ENCODE peak calls at places on chromosomes 13 and 19, in four cellular contexts. One of them, this sample, is unnamed.

GRCh38 chr13:49641810-49642291 is 13.5 kb downstream of the ARL11 start:
- DNase-seq in left ventricle myocardium inferior: peak; percentile 46
- DNase-seq in IMR-90: peak; percentile 88
- DNase-seq in adrenal gland: no peak
- DNase-seq in this sample: peak; percentile 51

GRCh38 chr13:102555914-102556553 is 40.8 kb upstream of the TPP2 start:
- DNase-seq in left ventricle myocardium inferior: no peak
- DNase-seq in IMR-90: peak; percentile 26
- DNase-seq in adrenal gland: no peak
- DNase-seq in this sample: no peak

GRCh38 chr13:40181203-40181845 is 485.1 kb downstream of the FOXO1 start:
- DNase-seq in left ventricle myocardium inferior: no peak
- DNase-seq in IMR-90: peak; percentile 17
- DNase-seq in adrenal gland: no peak
- DNase-seq in this sample: no peak

GRCh38 chr13:110234532-110234931 is 72.4 kb downstream of the COL4A1 start:
- DNase-seq in left ventricle myocardium inferior: no peak
- DNase-seq in IMR-90: no peak
- DNase-seq in adrenal gland: no peak
- DNase-seq in this sample: no peak

GRCh38 chr19:29806098-29806866 is 5.5 kb upstream of the CCNE1 start:
- DNase-seq in left ventricle myocardium inferior: peak; percentile 67
- DNase-seq in IMR-90: peak; percentile 44
- DNase-seq in adrenal gland: peak; percentile 46
- DNase-seq in this sample: peak; percentile 82

GRCh38 chr13:93420206-93420605 is 193.6 kb downstream of the GPC6 start:
- DNase-seq in left ventricle myocardium inferior: no peak
- DNase-seq in IMR-90: no peak
- DNase-seq in adrenal gland: no peak
- DNase-seq in this sample: no peak

GRCh38 chr19:34475026-34475974 is 6.3 kb upstream of the WTIP start:
- DNase-seq in left ventricle myocardium inferior: no peak
- DNase-seq in IMR-90: peak; percentile 91
- DNase-seq in adrenal gland: no peak
- DNase-seq in this sample: no peak

GRCh38 chr19:4534836-4535658 is at the start of gene PLIN5:
- DNase-seq in left ventricle myocardium inferior: peak; percentile 81
- DNase-seq in IMR-90: peak; percentile 26
- DNase-seq in adrenal gland: peak; percentile 83
- DNase-seq in this sample: peak; percentile 89

GRCh38 chr13:71252191-71252704 is 614.8 kb downstream of the DACH1 start:
- DNase-seq in left ventricle myocardium inferior: no peak
- DNase-seq in IMR-90: no peak
- DNase-seq in adrenal gland: no peak
- DNase-seq in this sample: no peak

GRCh38 chr19:38132781-38133180 is 91.2 kb downstream of the DPF1 start:
- DNase-seq in left ventricle myocardium inferior: no peak
- DNase-seq in IMR-90: no peak
- DNase-seq in adrenal gland: no peak
- DNase-seq in this sample: no peak

GRCh38 chr13:21466527-21466926 is 7.4 kb upstream of the ZDHHC20 start:
- DNase-seq in left ventricle myocardium inferior: no peak
- DNase-seq in IMR-90: no peak
- DNase-seq in adrenal gland: no peak
- DNase-seq in this sample: no peak

GRCh38 chr13:109126973-109127615 is 497.7 kb downstream of the MYO16 start:
- DNase-seq in left ventricle myocardium inferior: no peak
- DNase-seq in IMR-90: no peak
- DNase-seq in adrenal gland: no peak
- DNase-seq in this sample: no peak

GRCh38 chr19:30669329-30670010 is 297.3 kb downstream of the ZNF536 start:
- DNase-seq in left ventricle myocardium inferior: peak; percentile 68
- DNase-seq in IMR-90: peak; percentile 12
- DNase-seq in adrenal gland: peak; percentile 66
- DNase-seq in this sample: peak; percentile 52

GRCh38 chr13:36533806-36534205 is 101.5 kb downstream of the CCNA1 start:
- DNase-seq in left ventricle myocardium inferior: no peak
- DNase-seq in IMR-90: no peak
- DNase-seq in adrenal gland: no peak
- DNase-seq in this sample: no peak

GRCh38 chr13:89066868-89067466 is 1395.8 kb downstream of the SLITRK5 start:
- DNase-seq in left ventricle myocardium inferior: no peak
- DNase-seq in IMR-90: peak; percentile 0
- DNase-seq in adrenal gland: peak; percentile 20
- DNase-seq in this sample: no peak

GRCh38 chr13:22915442-22916082 is 265.2 kb upstream of the SGCG start:
- DNase-seq in left ventricle myocardium inferior: peak; percentile 38
- DNase-seq in IMR-90: peak; percentile 17
- DNase-seq in adrenal gland: peak; percentile 65
- DNase-seq in this sample: no peak

GRCh38 chr13:48478401-48478800 is 54.5 kb downstream of the RCBTB2 start:
- DNase-seq in left ventricle myocardium inferior: no peak
- DNase-seq in IMR-90: peak; percentile 47
- DNase-seq in adrenal gland: no peak
- DNase-seq in this sample: no peak

GRCh38 chr19:52689804-52690394 is 44.9 kb downstream of the ZNF611 start:
- DNase-seq in left ventricle myocardium inferior: peak; percentile 33
- DNase-seq in IMR-90: no peak
- DNase-seq in adrenal gland: peak; percentile 74
- DNase-seq in this sample: peak; percentile 49

GRCh38 chr13:98416408-98416807 is 160.5 kb downstream of the STK24 start:
- DNase-seq in left ventricle myocardium inferior: no peak
- DNase-seq in IMR-90: no peak
- DNase-seq in adrenal gland: no peak
- DNase-seq in this sample: no peak

GRCh38 chr19:18391509-18392075 is 5.6 kb downstream of the GDF15 start:
- DNase-seq in left ventricle myocardium inferior: no peak
- DNase-seq in IMR-90: no peak
- DNase-seq in adrenal gland: no peak
- DNase-seq in this sample: no peak

GRCh38 chr13:20118268-20119140 is 42.3 kb downstream of the GJA3 start:
- DNase-seq in left ventricle myocardium inferior: peak; percentile 48
- DNase-seq in IMR-90: no peak
- DNase-seq in adrenal gland: peak; percentile 80
- DNase-seq in this sample: peak; percentile 82

GRCh38 chr13:49649244-49649962 is 21.1 kb downstream of the ARL11 start:
- DNase-seq in left ventricle myocardium inferior: no peak
- DNase-seq in IMR-90: peak; percentile 68
- DNase-seq in adrenal gland: no peak
- DNase-seq in this sample: no peak

GRCh38 chr19:53877361-53877766 is 4.6 kb upstream of the PRKCG start:
- DNase-seq in left ventricle myocardium inferior: no peak
- DNase-seq in IMR-90: no peak
- DNase-seq in adrenal gland: no peak
- DNase-seq in this sample: no peak

DNA sequence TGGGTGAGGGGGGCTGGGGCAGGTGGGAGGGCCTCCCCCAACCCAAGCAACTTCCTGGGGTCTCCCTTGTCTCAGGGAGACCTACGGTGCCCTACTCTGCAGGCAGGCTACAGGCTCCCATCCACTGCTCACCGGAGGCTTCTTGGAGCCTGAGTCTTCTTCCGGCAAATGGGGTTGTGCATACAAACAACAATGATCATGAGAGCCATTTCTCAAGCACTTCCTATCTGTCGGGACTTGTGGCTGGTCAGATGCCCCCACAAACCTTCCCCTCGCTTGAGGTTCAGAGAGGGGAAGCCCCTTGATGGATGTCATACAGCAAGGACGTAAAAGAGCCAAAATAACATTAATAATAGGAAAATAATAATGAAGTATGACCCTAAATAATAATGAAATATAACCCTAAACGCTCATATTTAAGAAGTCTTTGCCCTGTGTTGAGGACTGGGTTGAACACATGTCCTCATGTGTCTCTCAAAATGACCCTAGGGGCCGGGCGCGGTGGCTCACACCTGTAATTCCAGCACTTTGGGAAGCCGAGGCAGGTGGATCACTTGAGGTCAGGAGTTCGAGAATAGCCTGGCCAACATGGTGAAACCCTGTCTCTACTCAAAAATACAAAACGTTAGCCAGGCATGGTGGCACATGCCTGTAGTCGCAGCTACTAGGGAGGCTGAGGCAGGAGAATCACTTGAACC is 727 bp downstream of the CD37 start:
- DNase-seq in left ventricle myocardium inferior: no peak
- DNase-seq in IMR-90: no peak
- DNase-seq in adrenal gland: peak; percentile 16
- DNase-seq in this sample: peak; percentile 3
- H3K4me1 ChIP-seq in left ventricle myocardium inferior: peaks cover 25% of the 10 kb centered on the region
- H3K4me1 ChIP-seq in IMR-90: no peaks in the 10 kb centered on the region
- H3K4me1 ChIP-seq in adrenal gland: peaks cover 6% of the 10 kb centered on the region
- H3K4me1 ChIP-seq in this sample: peaks cover 26% of the 10 kb centered on the region

GRCh38 chr19:5690125-5690954 is at the start of gene RPL36:
- DNase-seq in left ventricle myocardium inferior: peak; percentile 98
- DNase-seq in IMR-90: peak; percentile 93
- DNase-seq in adrenal gland: peak; percentile 98
- DNase-seq in this sample: peak; percentile 98

GRCh38 chr19:5686647-5687359 is 3.3 kb upstream of the RPL36 start:
- DNase-seq in left ventricle myocardium inferior: peak; percentile 98
- DNase-seq in IMR-90: peak; percentile 83
- DNase-seq in adrenal gland: peak; percentile 98
- DNase-seq in this sample: peak; percentile 99

GRCh38 chr19:5686326-5686646 is 3.8 kb upstream of the RPL36 start:
- DNase-seq in left ventricle myocardium inferior: no peak
- DNase-seq in IMR-90: no peak
- DNase-seq in adrenal gland: no peak
- DNase-seq in this sample: no peak

GRCh38 chr19:5684694-5685430 is 4.0 kb downstream of the HSD11B1L start:
- DNase-seq in left ventricle myocardium inferior: no peak
- DNase-seq in IMR-90: no peak
- DNase-seq in adrenal gland: no peak
- DNase-seq in this sample: no peak

DNA sequence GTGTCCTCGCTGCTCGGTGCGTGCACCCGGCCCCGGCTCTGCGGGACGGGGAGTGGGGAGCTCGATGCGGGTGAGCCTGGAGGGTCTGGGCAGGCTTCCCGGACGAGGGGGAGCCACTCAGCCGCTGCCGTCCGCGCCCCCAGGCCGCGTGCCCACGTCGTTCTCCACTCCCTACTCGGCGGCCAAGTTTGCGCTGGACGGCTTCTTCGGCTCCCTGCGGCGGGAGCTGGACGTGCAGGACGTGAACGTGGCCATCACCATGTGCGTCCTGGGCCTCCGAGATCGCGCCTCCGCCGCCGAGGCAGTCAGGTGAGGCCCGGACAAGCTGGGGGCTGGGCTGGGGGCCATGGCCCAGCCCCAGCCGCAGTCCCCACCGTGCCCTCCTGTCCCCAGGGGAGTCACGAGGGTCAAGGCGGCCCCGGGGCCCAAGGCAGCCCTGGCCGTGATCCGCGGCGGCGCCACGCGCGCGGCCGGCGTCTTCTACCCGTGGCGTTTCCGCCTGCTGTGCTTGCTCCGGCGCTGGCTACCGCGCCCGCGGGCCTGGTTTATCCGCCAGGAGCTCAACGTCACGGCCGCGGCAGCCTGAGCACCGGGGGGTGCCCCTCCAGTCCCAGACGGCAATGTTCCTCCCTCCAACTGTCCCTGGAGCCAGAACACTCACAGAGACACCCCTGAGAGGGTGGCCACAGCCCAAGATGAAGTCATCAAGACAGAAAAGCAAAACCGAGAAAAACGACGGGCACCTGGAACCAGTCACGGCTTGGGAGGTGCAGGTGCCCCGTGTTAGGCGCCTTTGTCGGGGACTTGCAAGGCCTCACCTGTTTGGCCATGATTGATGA is 2.5 kb upstream of the RPL36 start:
- DNase-seq in left ventricle myocardium inferior: no peak
- DNase-seq in IMR-90: no peak
- DNase-seq in adrenal gland: no peak
- DNase-seq in this sample: no peak
- H3K4me3 ChIP-seq in left ventricle myocardium inferior: peak overlapping the region; percentile 77
- H3K4me3 ChIP-seq in IMR-90: peak overlapping the region; percentile 32
- H3K4me3 ChIP-seq in adrenal gland: no peak overlapping the region
- H3K4me3 ChIP-seq in this sample: peak overlapping the region; percentile 69

GRCh38 chr19:15320118-15320517 is 12.2 kb downstream of the BRD4 start:
- DNase-seq in left ventricle myocardium inferior: no peak
- DNase-seq in IMR-90: peak; percentile 73
- DNase-seq in adrenal gland: no peak
- DNase-seq in this sample: no peak

GRCh38 chr19:15328312-15328711 is 4.0 kb downstream of the BRD4 start:
- DNase-seq in left ventricle myocardium inferior: no peak
- DNase-seq in IMR-90: no peak
- DNase-seq in adrenal gland: no peak
- DNase-seq in this sample: no peak

GRCh38 chr19:15323496-15324235 is 8.7 kb downstream of the BRD4 start:
- DNase-seq in left ventricle myocardium inferior: peak; percentile 64
- DNase-seq in IMR-90: peak; percentile 53
- DNase-seq in adrenal gland: peak; percentile 49
- DNase-seq in this sample: no peak

GRCh38 chr19:15321739-15322138 is 10.6 kb downstream of the BRD4 start:
- DNase-seq in left ventricle myocardium inferior: no peak
- DNase-seq in IMR-90: no peak
- DNase-seq in adrenal gland: no peak
- DNase-seq in this sample: no peak

GRCh38 chr19:15324791-15325519 is 7.4 kb downstream of the BRD4 start:
- DNase-seq in left ventricle myocardium inferior: no peak
- DNase-seq in IMR-90: no peak
- DNase-seq in adrenal gland: peak; percentile 40
- DNase-seq in this sample: no peak
- H3K4me1 ChIP-seq in left ventricle myocardium inferior: peaks cover 100% of the 10 kb centered on the region
- H3K4me1 ChIP-seq in IMR-90: peaks cover 35% of the 10 kb centered on the region
- H3K4me1 ChIP-seq in adrenal gland: peaks cover 88% of the 10 kb centered on the region
- H3K4me1 ChIP-seq in this sample: peaks cover 95% of the 10 kb centered on the region

GRCh38 chr19:17077447-17078028 is 2.0 kb downstream of the MYO9B start:
- DNase-seq in left ventricle myocardium inferior: no peak
- DNase-seq in IMR-90: no peak
- DNase-seq in adrenal gland: no peak
- DNase-seq in this sample: no peak

GRCh38 chr19:17080441-17080803 is 4.8 kb downstream of the MYO9B start:
- DNase-seq in left ventricle myocardium inferior: no peak
- DNase-seq in IMR-90: no peak
- DNase-seq in adrenal gland: no peak
- DNase-seq in this sample: no peak

GRCh38 chr19:17079710-17080440 is 4.3 kb downstream of the MYO9B start:
- DNase-seq in left ventricle myocardium inferior: peak; percentile 61
- DNase-seq in IMR-90: peak; percentile 99
- DNase-seq in adrenal gland: peak; percentile 72
- DNase-seq in this sample: peak; percentile 64

GRCh38 chr19:17078038-17078919 is 2.7 kb downstream of the MYO9B start:
- DNase-seq in left ventricle myocardium inferior: no peak
- DNase-seq in IMR-90: no peak
- DNase-seq in adrenal gland: no peak
- DNase-seq in this sample: no peak

GRCh38 chr19:17078920-17079709 is 3.5 kb downstream of the MYO9B start:
- DNase-seq in left ventricle myocardium inferior: no peak
- DNase-seq in IMR-90: peak; percentile 31
- DNase-seq in adrenal gland: no peak
- DNase-seq in this sample: no peak
- H3K4me3 ChIP-seq in left ventricle myocardium inferior: peak overlapping the region; percentile 46
- H3K4me3 ChIP-seq in IMR-90: peak overlapping the region; percentile 48
- H3K4me3 ChIP-seq in adrenal gland: peak overlapping the region; percentile 5
- H3K4me3 ChIP-seq in this sample: peak overlapping the region; percentile 56